ENCODE peak calls at places on chromosomes 4 and X, in seven cellular contexts. One of them, this sample, is unnamed.

GRCh38 chr4:110518889-110519490 is 43.0 kb downstream of the ENPEP start:
- DNase-seq in foreskin fibroblast: peak
- DNase-seq in ecto neural progenitor cell: no peak
- DNase-seq in activated T-cell treated with anti-CD3 and anti-CD28 coated beads, Interleukin-2, amount 50 U/mL, for 4 hours: peak
- DNase-seq in M059J: peak
- DNase-seq in neural crest cell: peak
- DNase-seq in EH: peak
- DNase-seq in this sample: no peak

GRCh38 chr4:84058201-84058600 is 440.9 kb downstream of the NKX6-1 start:
- DNase-seq in activated T-cell treated with anti-CD3 and anti-CD28 coated beads, Interleukin-2, amount 50 U/mL, for 4 hours: no peak
- DNase-seq in neural crest cell: no peak
- DNase-seq in M059J: no peak
- DNase-seq in foreskin fibroblast: no peak
- DNase-seq in EH: no peak
- DNase-seq in ecto neural progenitor cell: no peak
- DNase-seq in this sample: no peak

GRCh38 chrX:22389544-22390243 is 117.0 kb downstream of the CBLL2 start:
- DNase-seq in foreskin fibroblast: peak
- DNase-seq in neural crest cell: no peak
- DNase-seq in ecto neural progenitor cell: no peak
- DNase-seq in activated T-cell treated with anti-CD3 and anti-CD28 coated beads, Interleukin-2, amount 50 U/mL, for 4 hours: no peak
- DNase-seq in M059J: peak
- DNase-seq in EH: peak
- DNase-seq in this sample: no peak

GRCh38 chrX:124211312-124211942 is 121.0 kb upstream of the TEX13D start:
- DNase-seq in EH: peak
- DNase-seq in ecto neural progenitor cell: no peak
- DNase-seq in M059J: peak
- DNase-seq in neural crest cell: no peak
- DNase-seq in activated T-cell treated with anti-CD3 and anti-CD28 coated beads, Interleukin-2, amount 50 U/mL, for 4 hours: no peak
- DNase-seq in foreskin fibroblast: peak
- DNase-seq in this sample: no peak

GRCh38 chr4:4974727-4975126 is 44.5 kb downstream of the CYTL1 start:
- DNase-seq in activated T-cell treated with anti-CD3 and anti-CD28 coated beads, Interleukin-2, amount 50 U/mL, for 4 hours: no peak
- DNase-seq in neural crest cell: no peak
- DNase-seq in foreskin fibroblast: no peak
- DNase-seq in M059J: no peak
- DNase-seq in ecto neural progenitor cell: no peak
- DNase-seq in EH: no peak
- DNase-seq in this sample: no peak

GRCh38 chrX:39212456-39212855 is 411.2 kb downstream of the MID1IP1 start:
- DNase-seq in EH: no peak
- DNase-seq in foreskin fibroblast: no peak
- DNase-seq in M059J: peak
- DNase-seq in activated T-cell treated with anti-CD3 and anti-CD28 coated beads, Interleukin-2, amount 50 U/mL, for 4 hours: peak
- DNase-seq in ecto neural progenitor cell: no peak
- DNase-seq in neural crest cell: no peak
- DNase-seq in this sample: no peak

GRCh38 chrX:72051589-72051988 is 80.1 kb downstream of the RTL5 start:
- DNase-seq in ecto neural progenitor cell: no peak
- DNase-seq in M059J: no peak
- DNase-seq in activated T-cell treated with anti-CD3 and anti-CD28 coated beads, Interleukin-2, amount 50 U/mL, for 4 hours: no peak
- DNase-seq in neural crest cell: no peak
- DNase-seq in EH: no peak
- DNase-seq in foreskin fibroblast: no peak
- DNase-seq in this sample: no peak

GRCh38 chrX:53236025-53236679 is 11.1 kb upstream of the KDM5C start:
- DNase-seq in foreskin fibroblast: no peak
- DNase-seq in M059J: no peak
- DNase-seq in ecto neural progenitor cell: no peak
- DNase-seq in neural crest cell: no peak
- DNase-seq in activated T-cell treated with anti-CD3 and anti-CD28 coated beads, Interleukin-2, amount 50 U/mL, for 4 hours: no peak
- DNase-seq in EH: no peak
- DNase-seq in this sample: no peak

GRCh38 chr4:92066485-92066884 is 237.3 kb upstream of the GRID2 start:
- DNase-seq in ecto neural progenitor cell: no peak
- DNase-seq in M059J: no peak
- DNase-seq in EH: no peak
- DNase-seq in neural crest cell: no peak
- DNase-seq in foreskin fibroblast: no peak
- DNase-seq in activated T-cell treated with anti-CD3 and anti-CD28 coated beads, Interleukin-2, amount 50 U/mL, for 4 hours: no peak
- DNase-seq in this sample: no peak

GRCh38 chr4:156475322-156475721 is 496.3 kb downstream of the PDGFC start:
- DNase-seq in activated T-cell treated with anti-CD3 and anti-CD28 coated beads, Interleukin-2, amount 50 U/mL, for 4 hours: no peak
- DNase-seq in EH: peak
- DNase-seq in ecto neural progenitor cell: no peak
- DNase-seq in neural crest cell: no peak
- DNase-seq in foreskin fibroblast: peak
- DNase-seq in M059J: peak
- DNase-seq in this sample: no peak

GRCh38 chrX:17590892-17591740 is 146.2 kb upstream of the SCML1 start:
- DNase-seq in ecto neural progenitor cell: peak
- DNase-seq in activated T-cell treated with anti-CD3 and anti-CD28 coated beads, Interleukin-2, amount 50 U/mL, for 4 hours: no peak
- DNase-seq in foreskin fibroblast: peak
- DNase-seq in EH: peak
- DNase-seq in M059J: peak
- DNase-seq in neural crest cell: peak
- DNase-seq in this sample: peak

GRCh38 chr4:189136462-189136861 is 804.2 kb upstream of the FRG1 start:
- DNase-seq in EH: no peak
- DNase-seq in foreskin fibroblast: no peak
- DNase-seq in activated T-cell treated with anti-CD3 and anti-CD28 coated beads, Interleukin-2, amount 50 U/mL, for 4 hours: no peak
- DNase-seq in neural crest cell: no peak
- DNase-seq in M059J: no peak
- DNase-seq in ecto neural progenitor cell: no peak
- DNase-seq in this sample: no peak

GRCh38 chr4:184514121-184514988 is 40.0 kb upstream of the IRF2 start:
- DNase-seq in ecto neural progenitor cell: no peak
- DNase-seq in M059J: peak
- DNase-seq in neural crest cell: no peak
- DNase-seq in activated T-cell treated with anti-CD3 and anti-CD28 coated beads, Interleukin-2, amount 50 U/mL, for 4 hours: no peak
- DNase-seq in foreskin fibroblast: peak
- DNase-seq in EH: peak
- DNase-seq in this sample: no peak

GRCh38 chr4:57071340-57071739 is 38.8 kb downstream of the IGFBP7 start:
- DNase-seq in EH: peak
- DNase-seq in ecto neural progenitor cell: no peak
- DNase-seq in M059J: no peak
- DNase-seq in neural crest cell: no peak
- DNase-seq in activated T-cell treated with anti-CD3 and anti-CD28 coated beads, Interleukin-2, amount 50 U/mL, for 4 hours: no peak
- DNase-seq in foreskin fibroblast: peak
- DNase-seq in this sample: no peak

GRCh38 chr4:64718091-64718490 is 308.8 kb upstream of the TECRL start:
- DNase-seq in foreskin fibroblast: no peak
- DNase-seq in ecto neural progenitor cell: no peak
- DNase-seq in EH: no peak
- DNase-seq in M059J: peak
- DNase-seq in activated T-cell treated with anti-CD3 and anti-CD28 coated beads, Interleukin-2, amount 50 U/mL, for 4 hours: no peak
- DNase-seq in neural crest cell: no peak
- DNase-seq in this sample: no peak

GRCh38 chr4:52199574-52200338 is 148.7 kb downstream of the SPATA18 start:
- DNase-seq in foreskin fibroblast: peak
- DNase-seq in EH: peak
- DNase-seq in activated T-cell treated with anti-CD3 and anti-CD28 coated beads, Interleukin-2, amount 50 U/mL, for 4 hours: no peak
- DNase-seq in M059J: peak
- DNase-seq in neural crest cell: no peak
- DNase-seq in ecto neural progenitor cell: no peak
- DNase-seq in this sample: no peak

GRCh38 chrX:12946406-12946805 is 28.5 kb upstream of the TMSB4X start:
- DNase-seq in neural crest cell: no peak
- DNase-seq in M059J: no peak
- DNase-seq in activated T-cell treated with anti-CD3 and anti-CD28 coated beads, Interleukin-2, amount 50 U/mL, for 4 hours: no peak
- DNase-seq in ecto neural progenitor cell: no peak
- DNase-seq in EH: no peak
- DNase-seq in foreskin fibroblast: no peak
- DNase-seq in this sample: no peak

GRCh38 chr4:20462426-20463175 is 210.9 kb downstream of the SLIT2 start:
- DNase-seq in M059J: peak
- DNase-seq in foreskin fibroblast: peak
- DNase-seq in ecto neural progenitor cell: no peak
- DNase-seq in EH: peak
- DNase-seq in neural crest cell: no peak
- DNase-seq in activated T-cell treated with anti-CD3 and anti-CD28 coated beads, Interleukin-2, amount 50 U/mL, for 4 hours: no peak
- DNase-seq in this sample: no peak

GRCh38 chr4:61666248-61666647 is 466.1 kb downstream of the ADGRL3 start:
- DNase-seq in M059J: no peak
- DNase-seq in activated T-cell treated with anti-CD3 and anti-CD28 coated beads, Interleukin-2, amount 50 U/mL, for 4 hours: no peak
- DNase-seq in ecto neural progenitor cell: no peak
- DNase-seq in EH: no peak
- DNase-seq in neural crest cell: no peak
- DNase-seq in foreskin fibroblast: peak
- DNase-seq in this sample: peak

GRCh38 chr4:10172278-10173038 is 55.9 kb upstream of the WDR1 start:
- DNase-seq in activated T-cell treated with anti-CD3 and anti-CD28 coated beads, Interleukin-2, amount 50 U/mL, for 4 hours: no peak
- DNase-seq in EH: peak
- DNase-seq in foreskin fibroblast: no peak
- DNase-seq in ecto neural progenitor cell: no peak
- DNase-seq in neural crest cell: no peak
- DNase-seq in M059J: peak
- DNase-seq in this sample: no peak

GRCh38 chrX:119419146-119419545 is 20.0 kb downstream of the SLC25A43 start:
- DNase-seq in activated T-cell treated with anti-CD3 and anti-CD28 coated beads, Interleukin-2, amount 50 U/mL, for 4 hours: no peak
- DNase-seq in M059J: no peak
- DNase-seq in EH: no peak
- DNase-seq in ecto neural progenitor cell: no peak
- DNase-seq in foreskin fibroblast: no peak
- DNase-seq in neural crest cell: no peak
- DNase-seq in this sample: no peak

GRCh38 chr4:127870688-127871087 is 10.0 kb upstream of the PLK4 start:
- DNase-seq in ecto neural progenitor cell: no peak
- DNase-seq in M059J: peak
- DNase-seq in neural crest cell: no peak
- DNase-seq in foreskin fibroblast: peak
- DNase-seq in activated T-cell treated with anti-CD3 and anti-CD28 coated beads, Interleukin-2, amount 50 U/mL, for 4 hours: no peak
- DNase-seq in EH: peak
- DNase-seq in this sample: no peak

GRCh38 chr4:94877973-94878372 is 120.2 kb downstream of the BMPR1B start:
- DNase-seq in EH: peak
- DNase-seq in activated T-cell treated with anti-CD3 and anti-CD28 coated beads, Interleukin-2, amount 50 U/mL, for 4 hours: no peak
- DNase-seq in foreskin fibroblast: peak
- DNase-seq in neural crest cell: no peak
- DNase-seq in ecto neural progenitor cell: no peak
- DNase-seq in M059J: peak
- DNase-seq in this sample: no peak

GRCh38 chr4:3679851-3680311 is 86.3 kb upstream of the ADRA2C start:
- DNase-seq in activated T-cell treated with anti-CD3 and anti-CD28 coated beads, Interleukin-2, amount 50 U/mL, for 4 hours: no peak
- DNase-seq in foreskin fibroblast: no peak
- DNase-seq in neural crest cell: no peak
- DNase-seq in ecto neural progenitor cell: no peak
- DNase-seq in M059J: no peak
- DNase-seq in EH: no peak
- DNase-seq in this sample: no peak

GRCh38 chr4:115687356-115687755 is 573.9 kb upstream of the NDST4 start:
- DNase-seq in M059J: no peak
- DNase-seq in activated T-cell treated with anti-CD3 and anti-CD28 coated beads, Interleukin-2, amount 50 U/mL, for 4 hours: no peak
- DNase-seq in foreskin fibroblast: no peak
- DNase-seq in ecto neural progenitor cell: no peak
- DNase-seq in EH: no peak
- DNase-seq in neural crest cell: no peak
- DNase-seq in this sample: no peak

GRCh38 chrX:68429216-68429615 is 4.1 kb downstream of the OPHN1 start:
- DNase-seq in foreskin fibroblast: no peak
- DNase-seq in neural crest cell: no peak
- DNase-seq in activated T-cell treated with anti-CD3 and anti-CD28 coated beads, Interleukin-2, amount 50 U/mL, for 4 hours: no peak
- DNase-seq in EH: peak
- DNase-seq in ecto neural progenitor cell: no peak
- DNase-seq in M059J: peak
- DNase-seq in this sample: no peak

GRCh38 chrX:107725761-107726555 is 49.6 kb downstream of the TSC22D3 start:
- DNase-seq in activated T-cell treated with anti-CD3 and anti-CD28 coated beads, Interleukin-2, amount 50 U/mL, for 4 hours: no peak
- DNase-seq in neural crest cell: no peak
- DNase-seq in foreskin fibroblast: peak
- DNase-seq in EH: no peak
- DNase-seq in M059J: peak
- DNase-seq in ecto neural progenitor cell: no peak
- DNase-seq in this sample: no peak

GRCh38 chr4:108080752-108081151 is 88.0 kb downstream of the LEF1 start:
- DNase-seq in EH: no peak
- DNase-seq in activated T-cell treated with anti-CD3 and anti-CD28 coated beads, Interleukin-2, amount 50 U/mL, for 4 hours: peak
- DNase-seq in neural crest cell: no peak
- DNase-seq in foreskin fibroblast: no peak
- DNase-seq in M059J: no peak
- DNase-seq in ecto neural progenitor cell: no peak
- DNase-seq in this sample: no peak

GRCh38 chr4:48375651-48376291 is 34.4 kb downstream of the SLAIN2 start:
- DNase-seq in neural crest cell: no peak
- DNase-seq in M059J: peak
- DNase-seq in ecto neural progenitor cell: no peak
- DNase-seq in EH: peak
- DNase-seq in activated T-cell treated with anti-CD3 and anti-CD28 coated beads, Interleukin-2, amount 50 U/mL, for 4 hours: no peak
- DNase-seq in foreskin fibroblast: peak
- DNase-seq in this sample: no peak